ENCODE peak calls at places on chromosomes 13 and 19, in five cellular contexts. H is H9; W is mesendoderm; X is CD8-positive, alpha-beta memory T cell; R is naive thymus-derived CD4-positive, alpha-beta T cell. A is an unnamed sample.

GRCh38 chr19:38070573-38070972 is 153.4 kb downstream of the DPF1 start:
- DNase-seq in H (no peak), W (no peak), X (no peak), R (no peak), A (no peak)

GRCh38 chr13:41562541-41563178 is 105.3 kb downstream of the RGCC start:
- DNase-seq in H (no peak), W (no peak), X (no peak), R (no peak), A (no peak)

GRCh38 chr19:28291874-28292273 is 921.1 kb downstream of the UQCRFS1 start:
- DNase-seq in H (no peak), W (no peak), X (no peak), R (no peak), A (no peak)

GRCh38 chr13:110341445-110342247 is 34.6 kb downstream of the COL4A2 start:
- DNase-seq in H (no peak), W (no peak), X (no peak), R (no peak), A (no peak)

GRCh38 chr13:20231839-20232555 is at the start of gene GJB6:
- DNase-seq in H (peak), W (peak), X (peak), R (peak), A (no peak)

GRCh38 chr13:110106726-110107125 is 200.2 kb downstream of the COL4A1 start:
- DNase-seq in H (peak), W (no peak), X (no peak), R (no peak), A (no peak)

GRCh38 chr13:112965573-112966115 is 3.4 kb upstream of the MCF2L start:
- DNase-seq in H (no peak), W (no peak), X (no peak), R (no peak), A (no peak)

GRCh38 chr13:76754414-76754813 is 131.8 kb downstream of the KCTD12 start:
- DNase-seq in H (no peak), W (no peak), X (no peak), R (no peak), A (no peak)

GRCh38 chr13:21347753-21348318 is 111.3 kb downstream of the ZDHHC20 start:
- DNase-seq in H (peak), W (no peak), X (no peak), R (no peak), A (no peak)

GRCh38 chr19:34963531-34964406 is at the start of gene ZNF792:
- DNase-seq in H (peak), W (peak), X (peak), R (peak), A (peak)

GRCh38 chr13:75329723-75330122 is 152.2 kb downstream of the TBC1D4 start:
- DNase-seq in H (no peak), W (no peak), X (no peak), R (no peak), A (no peak)

GRCh38 chr13:85997587-85997986 is 198.4 kb upstream of the SLITRK6 start:
- DNase-seq in H (no peak), W (no peak), X (no peak), R (no peak), A (no peak)

GRCh38 chr19:55704494-55705245 is 29.6 kb downstream of the EPN1 start:
- DNase-seq in H (no peak), W (no peak), X (no peak), R (no peak), A (no peak)

GRCh38 chr19:2391118-2391725 is 31.2 kb downstream of the TMPRSS9 start:
- DNase-seq in H (no peak), W (peak), X (peak), R (peak), A (no peak)

GRCh38 chr19:32852216-32852615 is 17.4 kb downstream of the SLC7A9 start:
- DNase-seq in H (no peak), W (no peak), X (no peak), R (no peak), A (no peak)

GRCh38 chr13:33471182-33471581 is 185.6 kb upstream of the STARD13 start:
- DNase-seq in H (no peak), W (no peak), X (no peak), R (no peak), A (no peak)

GRCh38 chr19:38734426-38735256 is 9.6 kb downstream of the CAPN12 start:
- DNase-seq in H (peak), W (peak), X (peak), R (peak), A (peak)

GRCh38 chr19:45770192-45771101 is 1.4 kb upstream of the SIX5 start:
- DNase-seq in H (peak), W (peak), X (peak), R (peak), A (peak)

GRCh38 chr19:43984687-43985000 is 656 bp downstream of the ZNF155 start:
- DNase-seq in H (no peak), W (no peak), X (no peak), R (no peak), A (no peak)

GRCh38 chr13:57739089-57739488 is 107.5 kb downstream of the PCDH17 start:
- DNase-seq in H (no peak), W (peak), X (no peak), R (no peak), A (no peak)

GRCh38 chr13:35164324-35164932 is 222.4 kb downstream of the NBEA start:
- DNase-seq in H (no peak), W (peak), X (peak), R (peak), A (no peak)

GRCh38 chr13:34290661-34291060 is 472.7 kb downstream of the RFC3 start:
- DNase-seq in H (no peak), W (no peak), X (no peak), R (no peak), A (no peak)

GRCh38 chr19:13269348-13269747 is 119.1 kb downstream of the IER2 start:
- DNase-seq in H (no peak), W (no peak), X (no peak), R (no peak), A (no peak)

GRCh38 chr19:46988614-46989230 is 30.9 kb upstream of the NPAS1 start:
- DNase-seq in H (no peak), W (no peak), X (no peak), R (no peak), A (no peak)

DNA sequence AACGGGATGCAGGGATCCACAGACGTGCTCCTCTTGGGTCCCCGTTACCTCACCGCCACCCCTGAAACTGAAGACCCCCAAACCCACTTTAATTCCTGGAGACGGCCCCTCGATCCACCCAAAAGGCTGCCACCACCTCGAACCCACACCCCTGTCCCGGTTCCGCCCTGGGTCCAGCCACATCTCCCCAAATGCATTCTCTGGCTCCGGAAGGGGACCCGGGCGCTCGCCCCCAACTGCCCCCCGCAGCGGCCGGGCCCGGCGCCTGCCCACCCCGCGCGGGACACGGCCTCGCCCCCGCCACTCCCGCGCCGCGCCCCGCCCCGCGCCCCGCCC is 217 bp upstream of the FSTL3 start:
- DNase-seq in H (no peak), W (no peak), X (no peak), R (no peak), A (no peak)
- H3K27ac ChIP-seq in H (no peak), W (no peak), X (no peak), R (no peak), A (no peak)

GRCh38 chr13:97498419-97498818 is 64.5 kb downstream of the RAP2A start:
- DNase-seq in H (no peak), W (no peak), X (no peak), R (no peak), A (no peak)

GRCh38 chr13:97499181-97499580 is 65.2 kb downstream of the RAP2A start:
- DNase-seq in H (no peak), W (no peak), X (no peak), R (no peak), A (no peak)

GRCh38 chr13:97505022-97505421 is 71.1 kb downstream of the RAP2A start:
- DNase-seq in H (no peak), W (no peak), X (no peak), R (no peak), A (no peak)

GRCh38 chr13:97502691-97503090 is 68.7 kb downstream of the RAP2A start:
- DNase-seq in H (no peak), W (no peak), X (no peak), R (no peak), A (no peak)

GRCh38 chr13:97502192-97502591 is 68.2 kb downstream of the RAP2A start:
- DNase-seq in H (no peak), W (no peak), X (no peak), R (no peak), A (no peak)
- H3K27ac ChIP-seq in H (no peak), W (no peak), X (no peak), R (no peak), A (no peak)

GRCh38 chr13:113981201-113981605 is 7.3 kb upstream of the C13orf46 start:
- DNase-seq in H (no peak), W (no peak), X (no peak), R (no peak), A (no peak)
- H3K27ac ChIP-seq in H (no peak), W (no peak), X (no peak), R (no peak), A (no peak)

DNA sequence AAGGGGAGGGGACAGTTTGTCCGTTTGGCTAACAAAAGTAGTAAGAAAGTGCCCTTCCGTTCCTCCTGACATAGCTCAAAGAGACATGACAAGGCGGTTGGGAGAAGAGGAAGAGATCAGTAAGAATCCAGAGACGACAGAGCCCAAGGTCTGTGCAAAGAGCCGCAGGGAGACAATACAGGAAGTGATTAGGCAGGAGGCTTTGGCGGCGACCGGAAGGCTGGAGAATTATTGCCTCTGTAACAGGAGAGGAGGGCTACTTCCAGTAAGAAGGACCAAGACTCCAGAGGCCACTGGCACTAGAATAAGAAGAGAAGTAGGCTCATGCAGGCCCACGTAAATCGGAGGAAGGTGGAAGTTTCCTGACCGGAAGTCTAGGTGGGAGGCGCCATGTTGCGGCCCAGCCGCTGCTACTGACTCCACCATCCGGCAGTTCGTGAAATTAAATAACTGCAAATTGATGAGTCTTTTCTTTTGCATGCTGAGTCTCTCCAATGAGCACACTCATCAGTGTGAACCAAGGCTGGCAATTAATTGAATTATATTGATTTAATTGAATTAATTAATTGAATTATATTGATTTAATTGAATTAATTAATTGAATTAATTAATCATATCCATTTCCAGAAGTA is 9.9 kb downstream of the RFX2 start:
- DNase-seq in H (no peak), W (no peak), X (peak), R (peak), A (peak)
- H3K27ac ChIP-seq in H (no peak), W (no peak), X (no peak), R (no peak), A (no peak)

GRCh38 chr13:27338207-27338606 is 67.6 kb downstream of the RASL11A start:
- DNase-seq in H (no peak), W (no peak), X (no peak), R (no peak), A (no peak)

GRCh38 chr13:27339299-27339698 is 68.7 kb downstream of the RASL11A start:
- DNase-seq in H (peak), W (peak), X (peak), R (peak), A (no peak)

GRCh38 chr13:27336005-27336673 is 65.5 kb downstream of the RASL11A start:
- DNase-seq in H (no peak), W (no peak), X (no peak), R (no peak), A (no peak)

GRCh38 chr13:27341616-27342015 is 71.0 kb downstream of the RASL11A start:
- DNase-seq in H (no peak), W (no peak), X (no peak), R (no peak), A (no peak)

DNA sequence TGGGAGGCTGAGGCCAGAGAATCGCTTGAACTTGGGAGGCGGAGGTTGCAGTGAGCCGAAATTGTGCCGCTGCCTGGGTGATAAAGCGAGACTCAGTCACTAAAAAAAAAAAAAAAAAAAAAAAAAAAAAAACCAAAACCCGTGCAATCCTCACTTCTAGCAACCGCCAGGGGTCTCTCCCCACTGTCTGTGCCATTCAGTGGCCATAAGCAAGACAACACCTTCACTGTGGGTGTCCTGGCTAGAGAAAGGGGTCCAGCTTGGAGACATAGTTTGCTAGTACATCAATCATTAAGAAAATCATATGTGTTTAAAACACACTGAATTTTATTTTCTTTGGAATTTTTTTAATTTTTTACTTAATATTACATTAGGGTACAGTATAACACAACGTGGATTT is 68.2 kb downstream of the RASL11A start:
- DNase-seq in H (peak), W (peak), X (no peak), R (no peak), A (no peak)
- H3K27ac ChIP-seq in H (no peak), W (no peak), X (no peak), R (no peak), A (no peak)

DNA sequence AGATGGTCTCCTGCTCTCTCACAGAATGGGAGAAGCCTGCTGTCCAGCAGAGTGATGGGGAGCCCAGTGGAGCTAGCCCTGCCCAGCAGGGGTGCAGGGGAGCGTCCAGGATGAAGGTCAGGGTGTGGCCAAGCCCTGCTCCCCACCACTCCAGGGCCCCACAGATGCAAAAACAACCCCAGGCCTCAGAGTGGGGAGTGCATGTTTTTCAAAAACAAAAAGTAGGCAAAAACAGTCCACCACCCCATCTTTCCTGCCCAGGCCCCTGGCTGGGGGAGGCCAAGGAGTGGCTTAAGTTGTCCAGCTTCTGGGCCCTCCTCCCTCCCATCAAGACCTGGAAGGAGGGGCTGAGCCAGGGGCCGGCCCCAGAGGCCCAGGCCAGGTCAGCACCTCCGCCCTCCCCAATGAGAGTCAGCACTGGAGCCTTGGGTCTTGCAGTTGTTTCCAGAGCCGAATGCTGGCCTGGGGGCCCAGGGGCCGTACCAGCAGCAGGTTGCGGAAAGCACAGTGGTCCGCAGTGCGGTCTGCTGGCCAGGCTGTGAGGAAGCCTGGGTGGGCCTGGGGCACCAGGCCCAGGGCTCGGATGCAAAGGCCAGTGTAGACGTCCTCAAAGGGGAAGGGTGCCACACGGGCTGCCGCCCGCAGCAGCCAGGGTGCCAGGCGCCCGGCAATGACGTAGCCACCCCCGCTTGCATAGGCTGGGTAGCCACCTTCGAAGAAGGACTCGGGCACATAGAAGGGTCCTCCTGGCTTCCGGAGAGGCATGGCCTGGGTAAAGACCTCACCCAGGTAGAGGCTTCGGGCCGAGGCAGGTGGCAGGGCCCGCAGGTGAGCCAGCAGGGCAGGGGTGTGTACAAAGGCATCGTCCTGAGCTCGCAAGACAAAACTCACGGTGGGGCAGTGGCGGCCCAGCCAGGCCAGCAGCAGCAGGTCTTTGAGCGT is 1.7 kb downstream of the B3GNT8 start:
- DNase-seq in H (no peak), W (no peak), X (no peak), R (no peak), A (no peak)
- H3K27ac ChIP-seq in H (no peak), W (no peak), X (no peak), R (peak), A (no peak)

GRCh38 chr13:29885967-29886366 is 35.5 kb upstream of the UBL3 start:
- DNase-seq in H (no peak), W (no peak), X (no peak), R (no peak), A (no peak)
- H3K27ac ChIP-seq in H (no peak), W (no peak), X (no peak), R (no peak), A (no peak)

GRCh38 chr13:44347905-44348304 is 25.7 kb upstream of the SERP2 start:
- DNase-seq in H (no peak), W (no peak), X (no peak), R (no peak), A (no peak)
- H3K27ac ChIP-seq in H (no peak), W (no peak), X (no peak), R (no peak), A (no peak)

DNA sequence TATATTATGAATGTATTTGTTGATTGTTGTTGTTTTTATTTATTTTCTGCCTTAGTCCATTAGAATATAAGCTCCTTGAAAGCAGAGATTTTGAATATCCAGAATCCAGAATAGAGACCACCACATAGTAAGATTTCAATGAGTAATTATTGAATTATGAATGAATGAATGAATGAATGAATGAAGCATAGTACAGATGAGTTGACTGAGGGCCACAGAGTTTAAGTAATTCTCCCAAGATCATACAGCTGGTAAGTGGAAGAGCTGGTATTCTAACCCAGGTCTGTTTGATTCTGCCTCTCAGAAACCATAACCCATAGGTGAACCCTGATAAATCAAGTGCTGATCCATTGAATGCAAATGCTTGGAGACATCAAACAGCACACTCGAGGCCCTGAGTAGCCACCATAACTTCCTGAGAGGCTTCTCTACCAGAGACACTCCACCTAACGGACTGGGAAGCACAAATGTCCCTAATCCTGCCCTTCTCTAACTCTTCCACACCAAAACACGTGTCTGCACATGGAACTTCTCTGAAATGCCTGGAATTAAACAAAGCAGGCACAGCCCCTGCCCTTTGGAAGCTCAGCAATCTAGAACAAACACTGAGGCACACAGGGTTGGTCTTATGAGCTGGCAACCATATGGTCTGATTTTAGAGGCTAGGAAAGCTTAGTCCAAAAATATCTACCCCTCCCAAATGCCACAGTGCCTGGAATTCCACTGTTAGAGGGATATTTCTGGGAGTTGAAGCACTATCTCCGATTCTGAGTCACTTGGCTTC is 190.1 kb downstream of the FOXO1 start:
- DNase-seq in H (no peak), W (no peak), X (no peak), R (no peak), A (no peak)
- H3K27ac ChIP-seq in H (no peak), W (no peak), X (no peak), R (no peak), A (no peak)

DNA sequence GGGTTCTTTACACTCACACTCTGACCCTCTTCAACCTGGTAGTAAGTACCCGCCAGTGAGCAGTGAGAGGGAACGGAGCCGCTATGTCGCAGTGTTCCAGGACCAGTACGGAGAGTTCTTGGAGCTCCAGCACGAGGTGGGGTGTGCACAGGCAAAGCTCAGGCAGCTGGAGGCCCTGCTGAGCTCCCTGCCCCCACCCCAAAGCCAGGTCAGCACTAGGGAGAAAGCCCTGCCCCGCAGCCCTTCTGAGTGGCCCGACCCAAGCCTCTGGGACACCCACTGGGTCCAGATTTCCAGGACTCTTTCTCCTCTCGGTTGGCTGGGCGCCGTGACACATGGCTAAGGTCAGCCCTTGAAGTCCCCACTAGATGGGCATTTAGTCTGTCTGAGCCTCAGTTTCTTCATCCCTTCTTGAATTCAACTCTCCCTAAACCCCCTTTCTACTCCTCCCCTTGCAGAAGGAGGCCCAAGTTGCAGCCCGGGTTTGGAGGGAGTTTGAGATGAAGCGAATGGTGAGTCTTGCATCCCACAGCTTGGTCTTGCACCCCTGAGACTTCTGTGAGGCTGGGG is 1.9 kb downstream of the OCEL1 start:
- DNase-seq in H (no peak), W (no peak), X (no peak), R (no peak), A (no peak)
- H3K27ac ChIP-seq in H (no peak), W (no peak), X (peak), R (no peak), A (no peak)